ENCODE peak calls at places on chromosome 9, in seven cellular contexts. One of them, this sample, is unnamed.

GRCh38 chr9:137970098-137970497 is 92.5 kb downstream of the CACNA1B start:
- DNase-seq in NCI-H1417: no peak
- DNase-seq in activated naive CD4-positive, alpha-beta T cell treated with anti-CD3 and anti-CD28 coated beads for 36 hours: peak; percentile 2
- DNase-seq in left ventricle myocardium inferior: no peak
- DNase-seq in endothelial cell of umbilical vein: no peak
- DNase-seq in left cardiac atrium: no peak
- DNase-seq in left ventricle myocardium superior: peak; percentile 9
- DNase-seq in this sample: no peak

GRCh38 chr9:98231770-98232478 is 23.5 kb downstream of the TBC1D2 start:
- DNase-seq in activated naive CD4-positive, alpha-beta T cell treated with anti-CD3 and anti-CD28 coated beads for 36 hours: no peak
- DNase-seq in left ventricle myocardium superior: no peak
- DNase-seq in left ventricle myocardium inferior: no peak
- DNase-seq in NCI-H1417: no peak
- DNase-seq in left cardiac atrium: no peak
- DNase-seq in endothelial cell of umbilical vein: no peak
- DNase-seq in this sample: peak; percentile 28

GRCh38 chr9:13267743-13268142 is 11.7 kb downstream of the MPDZ start:
- DNase-seq in left cardiac atrium: no peak
- DNase-seq in left ventricle myocardium superior: no peak
- DNase-seq in NCI-H1417: no peak
- DNase-seq in left ventricle myocardium inferior: no peak
- DNase-seq in endothelial cell of umbilical vein: peak; percentile 97
- DNase-seq in activated naive CD4-positive, alpha-beta T cell treated with anti-CD3 and anti-CD28 coated beads for 36 hours: no peak
- DNase-seq in this sample: no peak

GRCh38 chr9:99903393-99903792 is 3.1 kb upstream of the STX17 start:
- DNase-seq in left ventricle myocardium inferior: no peak
- DNase-seq in NCI-H1417: no peak
- DNase-seq in left ventricle myocardium superior: no peak
- DNase-seq in left cardiac atrium: no peak
- DNase-seq in activated naive CD4-positive, alpha-beta T cell treated with anti-CD3 and anti-CD28 coated beads for 36 hours: no peak
- DNase-seq in endothelial cell of umbilical vein: no peak
- DNase-seq in this sample: no peak

GRCh38 chr9:115494958-115495690 is 377.2 kb upstream of the TNC start:
- DNase-seq in left ventricle myocardium inferior: no peak
- DNase-seq in activated naive CD4-positive, alpha-beta T cell treated with anti-CD3 and anti-CD28 coated beads for 36 hours: no peak
- DNase-seq in left cardiac atrium: no peak
- DNase-seq in left ventricle myocardium superior: no peak
- DNase-seq in endothelial cell of umbilical vein: no peak
- DNase-seq in NCI-H1417: peak; percentile 2
- DNase-seq in this sample: no peak

GRCh38 chr9:115507148-115507547 is 389.2 kb upstream of the TNC start:
- DNase-seq in activated naive CD4-positive, alpha-beta T cell treated with anti-CD3 and anti-CD28 coated beads for 36 hours: no peak
- DNase-seq in left cardiac atrium: no peak
- DNase-seq in endothelial cell of umbilical vein: no peak
- DNase-seq in left ventricle myocardium inferior: no peak
- DNase-seq in left ventricle myocardium superior: no peak
- DNase-seq in NCI-H1417: peak; percentile 17
- DNase-seq in this sample: no peak

GRCh38 chr9:127176631-127177030 is 54.2 kb upstream of the ANGPTL2 start:
- DNase-seq in NCI-H1417: no peak
- DNase-seq in left ventricle myocardium superior: no peak
- DNase-seq in activated naive CD4-positive, alpha-beta T cell treated with anti-CD3 and anti-CD28 coated beads for 36 hours: no peak
- DNase-seq in endothelial cell of umbilical vein: no peak
- DNase-seq in left ventricle myocardium inferior: no peak
- DNase-seq in left cardiac atrium: no peak
- DNase-seq in this sample: peak; percentile 32

GRCh38 chr9:35905912-35906679 is at the start of gene HRCT1:
- DNase-seq in activated naive CD4-positive, alpha-beta T cell treated with anti-CD3 and anti-CD28 coated beads for 36 hours: no peak
- DNase-seq in NCI-H1417: peak; percentile 38
- DNase-seq in endothelial cell of umbilical vein: peak; percentile 91
- DNase-seq in left cardiac atrium: peak; percentile 95
- DNase-seq in left ventricle myocardium superior: peak; percentile 94
- DNase-seq in left ventricle myocardium inferior: peak; percentile 93
- DNase-seq in this sample: peak; percentile 97

GRCh38 chr9:72583370-72583769 is 62.0 kb downstream of the TMC1 start:
- DNase-seq in left cardiac atrium: no peak
- DNase-seq in endothelial cell of umbilical vein: peak; percentile 77
- DNase-seq in NCI-H1417: no peak
- DNase-seq in left ventricle myocardium superior: no peak
- DNase-seq in activated naive CD4-positive, alpha-beta T cell treated with anti-CD3 and anti-CD28 coated beads for 36 hours: no peak
- DNase-seq in left ventricle myocardium inferior: no peak
- DNase-seq in this sample: no peak

GRCh38 chr9:78932849-78933627 is 636.1 kb downstream of the PSAT1 start:
- DNase-seq in NCI-H1417: no peak
- DNase-seq in endothelial cell of umbilical vein: peak; percentile 74
- DNase-seq in activated naive CD4-positive, alpha-beta T cell treated with anti-CD3 and anti-CD28 coated beads for 36 hours: no peak
- DNase-seq in left cardiac atrium: no peak
- DNase-seq in left ventricle myocardium superior: no peak
- DNase-seq in left ventricle myocardium inferior: no peak
- DNase-seq in this sample: no peak

GRCh38 chr9:38295751-38296150 is 96.8 kb upstream of the ALDH1B1 start:
- DNase-seq in left ventricle myocardium inferior: no peak
- DNase-seq in left cardiac atrium: no peak
- DNase-seq in activated naive CD4-positive, alpha-beta T cell treated with anti-CD3 and anti-CD28 coated beads for 36 hours: no peak
- DNase-seq in endothelial cell of umbilical vein: no peak
- DNase-seq in NCI-H1417: no peak
- DNase-seq in left ventricle myocardium superior: no peak
- DNase-seq in this sample: no peak

GRCh38 chr9:87277346-87277745 is 220.3 kb upstream of the DAPK1 start:
- DNase-seq in activated naive CD4-positive, alpha-beta T cell treated with anti-CD3 and anti-CD28 coated beads for 36 hours: no peak
- DNase-seq in left ventricle myocardium inferior: no peak
- DNase-seq in NCI-H1417: no peak
- DNase-seq in left cardiac atrium: no peak
- DNase-seq in left ventricle myocardium superior: no peak
- DNase-seq in endothelial cell of umbilical vein: no peak
- DNase-seq in this sample: no peak

GRCh38 chr9:4987996-4988421 is 2.9 kb downstream of the JAK2 start:
- DNase-seq in left cardiac atrium: no peak
- DNase-seq in endothelial cell of umbilical vein: peak; percentile 83
- DNase-seq in left ventricle myocardium inferior: no peak
- DNase-seq in NCI-H1417: peak; percentile 45
- DNase-seq in activated naive CD4-positive, alpha-beta T cell treated with anti-CD3 and anti-CD28 coated beads for 36 hours: peak; percentile 69
- DNase-seq in left ventricle myocardium superior: no peak
- DNase-seq in this sample: no peak

GRCh38 chr9:26605367-26605766 is 287.2 kb downstream of the CAAP1 start:
- DNase-seq in endothelial cell of umbilical vein: no peak
- DNase-seq in left cardiac atrium: no peak
- DNase-seq in left ventricle myocardium inferior: no peak
- DNase-seq in NCI-H1417: no peak
- DNase-seq in left ventricle myocardium superior: no peak
- DNase-seq in activated naive CD4-positive, alpha-beta T cell treated with anti-CD3 and anti-CD28 coated beads for 36 hours: no peak
- DNase-seq in this sample: no peak

GRCh38 chr9:693460-694390 is 147.8 kb upstream of the DMRT1 start:
- DNase-seq in endothelial cell of umbilical vein: peak; percentile 92
- DNase-seq in NCI-H1417: no peak
- DNase-seq in left ventricle myocardium inferior: peak; percentile 28
- DNase-seq in left cardiac atrium: peak; percentile 59
- DNase-seq in left ventricle myocardium superior: no peak
- DNase-seq in activated naive CD4-positive, alpha-beta T cell treated with anti-CD3 and anti-CD28 coated beads for 36 hours: no peak
- DNase-seq in this sample: no peak

GRCh38 chr9:123832858-123833257 is 97.1 kb downstream of the DENND1A start:
- DNase-seq in NCI-H1417: no peak
- DNase-seq in left ventricle myocardium inferior: no peak
- DNase-seq in endothelial cell of umbilical vein: no peak
- DNase-seq in left cardiac atrium: no peak
- DNase-seq in activated naive CD4-positive, alpha-beta T cell treated with anti-CD3 and anti-CD28 coated beads for 36 hours: no peak
- DNase-seq in left ventricle myocardium superior: peak; percentile 37
- DNase-seq in this sample: no peak

GRCh38 chr9:127166651-127167524 is 44.5 kb upstream of the ANGPTL2 start:
- DNase-seq in left ventricle myocardium inferior: no peak
- DNase-seq in activated naive CD4-positive, alpha-beta T cell treated with anti-CD3 and anti-CD28 coated beads for 36 hours: peak; percentile 20
- DNase-seq in endothelial cell of umbilical vein: no peak
- DNase-seq in left cardiac atrium: no peak
- DNase-seq in left ventricle myocardium superior: no peak
- DNase-seq in NCI-H1417: peak; percentile 55
- DNase-seq in this sample: no peak

This sample was measured in aorta.